ENCODE peak calls at places on chromosome 13, in eight cellular contexts. I, V, M, O, J, X, K and E are unnamed samples.

GRCh38 chr13:110571897-110572777 is 10.6 kb upstream of the RAB20 start:
- DNase-seq in I (no peak), V (no peak), M (no peak), O (no peak), J (no peak), X (no peak), K (no peak), E (no peak)

GRCh38 chr13:23433171-23434153 is at the start of gene SACS:
- DNase-seq in I (no peak), V (no peak), M (no peak), O (peak), J (no peak), X (peak), K (no peak), E (no peak)

GRCh38 chr13:33066329-33066728 is 50.1 kb downstream of the KL start:
- DNase-seq in I (no peak), V (no peak), M (no peak), O (no peak), J (no peak), X (no peak), K (no peak), E (no peak)

GRCh38 chr13:46386426-46386995 is 541 bp downstream of the RUBCNL start:
- DNase-seq in I (no peak), V (no peak), M (no peak), O (peak), J (no peak), X (no peak), K (no peak), E (no peak)

GRCh38 chr13:37127706-37128241 is 22.3 kb upstream of the CSNK1A1L start:
- DNase-seq in I (no peak), V (no peak), M (no peak), O (no peak), J (no peak), X (peak), K (no peak), E (no peak)

GRCh38 chr13:27401210-27401609 is 23.2 kb upstream of the GTF3A start:
- DNase-seq in I (no peak), V (no peak), M (peak), O (no peak), J (no peak), X (no peak), K (peak), E (no peak)

GRCh38 chr13:37418490-37418889 is 180.1 kb downstream of the POSTN start:
- DNase-seq in I (no peak), V (no peak), M (no peak), O (no peak), J (no peak), X (no peak), K (no peak), E (no peak)

GRCh38 chr13:32036762-32037161 is 5.2 kb downstream of the FRY start:
- DNase-seq in I (no peak), V (no peak), M (no peak), O (no peak), J (no peak), X (no peak), K (no peak), E (no peak)

GRCh38 chr13:80448725-80449124 is 107.8 kb upstream of the SPRY2 start:
- DNase-seq in I (no peak), V (no peak), M (no peak), O (no peak), J (no peak), X (no peak), K (no peak), E (no peak)

GRCh38 chr13:80454245-80454644 is 113.3 kb upstream of the SPRY2 start:
- DNase-seq in I (no peak), V (no peak), M (no peak), O (no peak), J (no peak), X (no peak), K (no peak), E (no peak)

GRCh38 chr13:80447747-80448146 is 106.8 kb upstream of the SPRY2 start:
- DNase-seq in I (no peak), V (no peak), M (no peak), O (no peak), J (no peak), X (no peak), K (no peak), E (no peak)

DNA sequence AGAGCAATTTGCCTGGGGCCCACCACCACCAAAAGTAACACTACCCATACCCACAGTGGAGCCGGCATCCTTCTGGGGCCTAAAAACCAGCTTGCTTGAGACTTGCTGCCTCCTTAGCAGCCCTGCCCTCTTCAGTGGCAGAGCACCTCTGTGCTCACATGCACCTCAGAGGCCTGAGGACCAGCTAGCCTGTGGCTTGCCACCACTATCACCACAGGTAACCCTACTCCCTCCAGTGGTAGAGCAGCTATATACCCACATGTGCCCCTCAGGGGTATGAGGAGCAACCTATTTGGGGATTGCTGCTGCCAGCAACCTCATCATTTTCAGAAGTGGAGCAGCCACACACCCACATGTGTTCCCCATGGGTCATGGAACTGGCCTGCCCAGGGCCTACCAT is 111.4 kb upstream of the SPRY2 start:
- DNase-seq in I (no peak), V (no peak), M (no peak), O (no peak), J (no peak), X (no peak), K (no peak), E (no peak)
- H3K4me3 ChIP-seq in I (no peak), V (no peak), M (no peak), O (no peak), J (no peak), X (no peak), K (no peak), E (no peak)

DNA sequence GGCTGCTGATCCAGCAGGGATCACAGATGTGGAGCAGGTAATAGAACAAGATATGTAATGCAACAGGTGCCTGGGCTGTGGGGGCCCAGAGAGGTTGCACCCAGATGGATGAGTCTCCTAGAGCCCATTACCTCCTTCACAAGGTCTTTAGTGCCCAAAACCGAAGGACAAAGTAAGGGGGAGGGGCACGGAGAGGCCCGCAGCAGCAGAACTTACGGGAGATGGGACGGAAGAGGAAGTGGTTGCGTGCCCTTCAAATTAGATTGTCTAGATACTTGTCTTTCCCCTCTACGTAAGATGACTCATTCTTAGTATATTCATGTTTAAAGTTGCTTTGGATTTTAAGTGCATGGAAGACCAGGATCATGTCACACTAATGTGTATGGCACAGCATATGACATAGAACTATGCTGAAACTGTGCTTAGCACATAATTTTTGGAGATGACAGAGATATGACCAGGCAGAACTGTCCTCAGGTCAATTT is 5.7 kb upstream of the MRPS31 start:
- DNase-seq in I (no peak), V (no peak), M (peak), O (no peak), J (no peak), X (peak), K (peak), E (no peak)
- H3K27ac ChIP-seq in I (peak), V (peak), M (peak), O (no peak), J (peak), X (peak), K (peak), E (no peak)

DNA sequence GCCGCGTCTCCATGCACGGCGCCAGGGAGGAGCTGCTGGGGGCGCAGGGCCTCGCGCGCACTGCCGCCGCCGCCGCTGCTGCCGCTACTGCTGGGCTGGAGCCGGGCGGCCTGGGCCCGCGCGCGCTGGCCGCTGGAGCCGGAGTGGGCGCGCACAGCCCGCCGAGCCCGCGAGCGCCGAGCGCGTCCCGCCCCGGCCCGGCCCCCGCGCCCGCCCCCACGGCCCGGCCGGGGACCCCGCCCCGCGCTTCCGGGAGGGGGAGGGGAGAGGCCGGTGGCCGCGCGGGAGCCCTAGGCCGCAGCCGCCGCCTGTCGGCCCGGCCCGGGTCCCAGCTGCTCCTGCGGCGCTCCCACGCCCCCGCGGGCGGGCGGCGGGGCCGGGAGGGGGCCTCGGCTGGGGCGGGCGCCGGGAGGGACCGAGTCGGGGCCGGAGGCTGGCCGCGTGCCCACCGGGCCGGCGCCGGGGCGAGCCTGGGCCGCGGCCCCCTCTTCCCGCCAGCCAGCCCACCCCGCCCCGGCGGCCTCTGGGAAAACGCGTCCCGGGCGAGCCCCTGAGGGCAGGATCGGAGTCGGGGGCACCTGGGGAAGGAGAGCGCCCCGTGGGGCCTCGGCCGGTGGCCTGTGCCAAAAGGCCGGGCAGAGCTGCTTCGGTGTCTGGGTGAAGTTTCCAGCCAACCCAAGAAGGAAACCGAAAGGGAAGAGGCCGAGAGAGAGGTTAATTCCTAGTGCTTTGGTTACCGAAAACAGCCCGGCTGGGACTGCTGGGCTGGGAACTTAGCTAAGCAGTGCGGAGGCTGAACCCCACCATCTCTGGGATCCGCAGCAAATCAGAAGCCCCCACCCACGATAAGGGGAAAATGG is at the start of gene STK24:
- DNase-seq in I (peak), V (no peak), M (peak), O (peak), J (peak), X (peak), K (peak), E (no peak)
- TF ChIP-seq POLR2AphosphoS5 in I (peak), V (no peak), M (peak), O (peak), J (peak), X (peak), K (peak), E (peak)

GRCh38 chr13:77358001-77358400 is 31.1 kb upstream of the MYCBP2 start:
- DNase-seq in I (no peak), V (no peak), M (no peak), O (no peak), J (no peak), X (no peak), K (no peak), E (no peak)

GRCh38 chr13:77356155-77356554 is 29.3 kb upstream of the MYCBP2 start:
- DNase-seq in I (no peak), V (no peak), M (no peak), O (no peak), J (no peak), X (no peak), K (no peak), E (no peak)

GRCh38 chr13:77349365-77349764 is 22.5 kb upstream of the MYCBP2 start:
- DNase-seq in I (no peak), V (no peak), M (no peak), O (no peak), J (no peak), X (no peak), K (no peak), E (no peak)

GRCh38 chr13:77351326-77351725 is 24.4 kb upstream of the MYCBP2 start:
- DNase-seq in I (no peak), V (no peak), M (no peak), O (no peak), J (no peak), X (peak), K (no peak), E (no peak)

GRCh38 chr13:77353980-77354379 is 27.1 kb upstream of the MYCBP2 start:
- DNase-seq in I (no peak), V (no peak), M (no peak), O (no peak), J (no peak), X (no peak), K (no peak), E (no peak)
- H3K4me3 ChIP-seq in I (no peak), V (no peak), M (no peak), O (no peak), J (no peak), X (no peak), K (no peak), E (no peak)

DNA sequence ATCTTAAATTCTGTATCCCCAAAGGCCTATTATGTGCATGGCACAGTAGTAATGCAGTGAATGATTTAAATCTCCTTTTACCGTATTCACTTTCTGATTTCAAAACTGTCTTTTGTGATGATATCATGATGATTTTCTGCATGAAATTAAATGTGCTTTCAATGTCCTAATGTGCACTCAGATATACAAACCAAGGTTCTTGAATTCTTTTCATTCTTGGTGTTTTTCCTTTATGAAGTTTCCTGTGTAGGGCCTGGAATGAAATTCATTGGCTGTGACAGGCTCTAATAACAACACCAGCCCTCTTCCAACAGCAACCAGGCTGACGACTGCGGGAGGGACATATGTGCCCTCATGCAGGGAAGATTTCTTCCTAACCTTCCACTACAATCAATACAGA is 1052.0 kb downstream of the DIAPH3 start:
- DNase-seq in I (no peak), V (no peak), M (no peak), O (no peak), J (no peak), X (peak), K (no peak), E (no peak)
- H3K27ac ChIP-seq in I (no peak), V (peak), M (no peak), O (peak), J (no peak), X (no peak), K (no peak), E (no peak)

GRCh38 chr13:99968521-99969367 is 2.8 kb downstream of the ZIC5 start:
- DNase-seq in I (peak), V (no peak), M (peak), O (peak), J (no peak), X (no peak), K (no peak), E (no peak)

GRCh38 chr13:99967498-99967883 is 4.1 kb downstream of the ZIC5 start:
- DNase-seq in I (no peak), V (no peak), M (no peak), O (peak), J (no peak), X (no peak), K (no peak), E (no peak)

GRCh38 chr13:99969368-99969933 is 2.1 kb downstream of the ZIC5 start:
- DNase-seq in I (no peak), V (no peak), M (no peak), O (peak), J (no peak), X (no peak), K (no peak), E (no peak)

GRCh38 chr13:99969934-99970760 is 1.4 kb downstream of the ZIC5 start:
- DNase-seq in I (peak), V (no peak), M (no peak), O (no peak), J (no peak), X (no peak), K (no peak), E (no peak)

DNA sequence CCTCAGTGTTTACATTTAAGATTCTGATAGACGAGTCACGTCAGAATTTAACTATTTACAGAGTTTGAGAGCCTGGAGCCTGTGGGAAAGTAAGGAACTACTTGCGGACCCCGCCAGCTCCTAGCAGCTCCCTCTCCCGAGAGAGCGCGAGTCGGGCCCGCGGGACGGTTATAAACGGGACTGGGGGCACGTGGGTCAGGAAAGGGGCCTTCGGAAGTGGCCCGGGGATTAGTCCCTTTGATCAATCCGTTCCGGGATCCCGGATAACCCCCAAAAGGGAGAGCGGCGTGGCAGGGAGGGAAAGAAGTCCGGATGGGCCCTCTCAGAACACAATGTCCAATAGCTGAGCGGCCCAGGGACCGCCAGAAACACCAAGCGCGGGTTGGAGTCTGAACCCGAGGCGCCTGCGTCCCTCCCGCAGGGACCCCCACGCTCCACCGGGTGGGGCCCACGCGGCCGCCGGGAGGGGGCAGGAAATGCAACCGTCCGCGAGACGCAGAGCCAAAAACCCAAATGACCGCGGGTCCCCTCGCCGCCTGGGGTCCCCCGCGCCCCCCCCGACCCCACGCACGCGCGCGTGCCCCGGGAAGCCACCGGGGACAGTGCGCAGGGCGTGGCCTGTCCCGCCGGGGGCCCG is 3.6 kb downstream of the ZIC5 start:
- DNase-seq in I (peak), V (no peak), M (no peak), O (peak), J (no peak), X (no peak), K (no peak), E (no peak)
- TF ChIP-seq POLR2AphosphoS5 in I (no peak), V (no peak), M (no peak), O (no peak), J (no peak), X (no peak), K (no peak), E (no peak)

GRCh38 chr13:113465241-113465640 is 12.0 kb upstream of the ADPRHL1 start:
- DNase-seq in I (no peak), V (no peak), M (no peak), O (no peak), J (no peak), X (no peak), K (no peak), E (no peak)
- H3K4me3 ChIP-seq in I (no peak), V (no peak), M (no peak), O (no peak), J (no peak), X (no peak), K (no peak), E (no peak)